ENCODE peak calls at places on chromosomes 3 and 15, in eight cellular contexts. A, Y, V, H, J, Z, W and C are unnamed samples.

GRCh38 chr3:9250236-9250635 is 790 bp upstream of the SRGAP3 start:
- DNase-seq in A (no peak), Y (no peak), V (no peak), H (no peak), J (no peak), Z (peak; percentile 38), W (no peak), C (no peak)

GRCh38 chr15:77032052-77032646 is 37.2 kb downstream of the PSTPIP1 start:
- DNase-seq in A (no peak), Y (no peak), V (peak; percentile 63), H (no peak), J (no peak), Z (no peak), W (no peak), C (no peak)

GRCh38 chr3:150057227-150057626 is 86.5 kb upstream of the PFN2 start:
- DNase-seq in A (no peak), Y (no peak), V (no peak), H (no peak), J (no peak), Z (no peak), W (no peak), C (no peak)

GRCh38 chr15:78946493-78946892 is 1.6 kb upstream of the CTSH start:
- DNase-seq in A (no peak), Y (no peak), V (no peak), H (no peak), J (no peak), Z (no peak), W (no peak), C (no peak)

GRCh38 chr15:73265536-73266153 is 103.1 kb downstream of the HCN4 start:
- DNase-seq in A (peak; percentile 14), Y (peak; percentile 76), V (no peak), H (peak; percentile 47), J (peak; percentile 43), Z (peak; percentile 29), W (peak; percentile 50), C (peak; percentile 46)

GRCh38 chr3:123188058-123188457 is 13.7 kb upstream of the SEC22A start:
- DNase-seq in A (no peak), Y (no peak), V (no peak), H (no peak), J (no peak), Z (no peak), W (no peak), C (no peak)

GRCh38 chr3:31129241-31129640 is 234.8 kb upstream of the GADL1 start:
- DNase-seq in A (no peak), Y (no peak), V (no peak), H (no peak), J (no peak), Z (no peak), W (no peak), C (peak; percentile 14)

GRCh38 chr3:41681479-41681878 is 280.4 kb downstream of the ULK4 start:
- DNase-seq in A (no peak), Y (peak; percentile 11), V (no peak), H (no peak), J (no peak), Z (no peak), W (peak; percentile 96), C (no peak)

GRCh38 chr3:58249358-58250092 is 11.9 kb downstream of the ABHD6 start:
- DNase-seq in A (no peak), Y (no peak), V (no peak), H (no peak), J (no peak), Z (peak; percentile 52), W (no peak), C (no peak)

GRCh38 chr3:45939341-45939771 is 3.9 kb upstream of the CXCR6 start:
- DNase-seq in A (no peak), Y (no peak), V (no peak), H (no peak), J (no peak), Z (no peak), W (peak; percentile 22), C (no peak)

GRCh38 chr15:90594297-90594696 is 64.6 kb downstream of the CRTC3 start:
- DNase-seq in A (peak; percentile 68), Y (peak; percentile 52), V (peak; percentile 90), H (peak; percentile 93), J (no peak), Z (peak; percentile 88), W (peak; percentile 77), C (no peak)

GRCh38 chr15:61159901-61160300 is 69.2 kb downstream of the RORA start:
- DNase-seq in A (no peak), Y (no peak), V (no peak), H (no peak), J (no peak), Z (no peak), W (no peak), C (no peak)

GRCh38 chr3:165892565-165892964 is 55.3 kb upstream of the BCHE start:
- DNase-seq in A (no peak), Y (no peak), V (no peak), H (no peak), J (no peak), Z (no peak), W (no peak), C (no peak)

GRCh38 chr3:134640872-134641470 is 9.9 kb downstream of the KY start:
- DNase-seq in A (no peak), Y (peak; percentile 69), V (no peak), H (no peak), J (no peak), Z (peak; percentile 41), W (peak; percentile 44), C (no peak)

GRCh38 chr15:57684491-57685184 is 21.9 kb upstream of the POLR2M start:
- DNase-seq in A (no peak), Y (no peak), V (no peak), H (no peak), J (no peak), Z (peak; percentile 67), W (no peak), C (no peak)

GRCh38 chr15:28020644-28021043 is 78.5 kb downstream of the OCA2 start:
- DNase-seq in A (no peak), Y (no peak), V (no peak), H (no peak), J (no peak), Z (no peak), W (no peak), C (peak; percentile 9)

GRCh38 chr3:66075281-66075680 is 36.6 kb upstream of the MAGI1 start:
- DNase-seq in A (no peak), Y (no peak), V (no peak), H (no peak), J (no peak), Z (no peak), W (peak; percentile 47), C (no peak)

GRCh38 chr3:32453346-32453745 is 49.3 kb downstream of the CMTM6 start:
- DNase-seq in A (no peak), Y (no peak), V (no peak), H (no peak), J (no peak), Z (no peak), W (peak; percentile 46), C (no peak)

GRCh38 chr15:39976291-39977274 is 42.7 kb downstream of the EIF2AK4 start:
- DNase-seq in A (peak; percentile 13), Y (peak; percentile 84), V (peak; percentile 71), H (no peak), J (peak; percentile 49), Z (peak; percentile 79), W (peak; percentile 71), C (peak; percentile 63)

GRCh38 chr3:112377418-112378071 is 44.6 kb downstream of the CD200 start:
- DNase-seq in A (no peak), Y (no peak), V (no peak), H (no peak), J (no peak), Z (no peak), W (peak; percentile 43), C (no peak)

GRCh38 chr15:31131853-31132375 is 30.4 kb upstream of the TRPM1 start:
- DNase-seq in A (no peak), Y (no peak), V (no peak), H (no peak), J (no peak), Z (no peak), W (no peak), C (no peak)

GRCh38 chr15:48559270-48559669 is 86.2 kb downstream of the FBN1 start:
- DNase-seq in A (no peak), Y (peak; percentile 25), V (no peak), H (no peak), J (no peak), Z (no peak), W (peak; percentile 74), C (no peak)

GRCh38 chr15:69505906-69506305 is 53.3 kb downstream of the RPLP1 start:
- DNase-seq in A (no peak), Y (no peak), V (no peak), H (no peak), J (no peak), Z (no peak), W (no peak), C (no peak)

GRCh38 chr3:99967796-99968195 is 146.5 kb downstream of the FILIP1L start:
- DNase-seq in A (no peak), Y (no peak), V (no peak), H (no peak), J (no peak), Z (no peak), W (peak; percentile 11), C (no peak)